ENCODE peak calls at places on chromosome 1, in ten cellular contexts. One of them, this sample, is unnamed.

GRCh38 chr1:93842750-93843500 is 36.1 kb downstream of the DNTTIP2 start:
- DNase-seq in left ventricle myocardium inferior: no peak
- DNase-seq in BJ: no peak
- DNase-seq in foreskin fibroblast: peak
- DNase-seq in tibial artery: no peak
- DNase-seq in tibial nerve: no peak
- DNase-seq in epithelial cell of esophagus: no peak
- DNase-seq in brain microvascular endothelial cell: no peak
- DNase-seq in cardiac fibroblast: peak
- DNase-seq in psoas muscle: no peak
- DNase-seq in this sample: peak

GRCh38 chr1:16921391-16922185 is at the start of gene CROCC:
- DNase-seq in left ventricle myocardium inferior: peak
- DNase-seq in BJ: no peak
- DNase-seq in foreskin fibroblast: no peak
- DNase-seq in tibial artery: no peak
- DNase-seq in tibial nerve: no peak
- DNase-seq in epithelial cell of esophagus: peak
- DNase-seq in brain microvascular endothelial cell: peak
- DNase-seq in cardiac fibroblast: peak
- DNase-seq in psoas muscle: peak
- DNase-seq in this sample: no peak

GRCh38 chr1:39885516-39885915 is 2.2 kb upstream of the TRIT1 start:
- DNase-seq in left ventricle myocardium inferior: no peak
- DNase-seq in BJ: no peak
- DNase-seq in foreskin fibroblast: no peak
- DNase-seq in tibial artery: no peak
- DNase-seq in tibial nerve: no peak
- DNase-seq in epithelial cell of esophagus: no peak
- DNase-seq in brain microvascular endothelial cell: no peak
- DNase-seq in cardiac fibroblast: no peak
- DNase-seq in psoas muscle: no peak
- DNase-seq in this sample: no peak

GRCh38 chr1:62210960-62211359 is 16.3 kb downstream of the L1TD1 start:
- DNase-seq in left ventricle myocardium inferior: no peak
- DNase-seq in BJ: no peak
- DNase-seq in foreskin fibroblast: no peak
- DNase-seq in tibial artery: no peak
- DNase-seq in tibial nerve: no peak
- DNase-seq in epithelial cell of esophagus: no peak
- DNase-seq in brain microvascular endothelial cell: no peak
- DNase-seq in cardiac fibroblast: no peak
- DNase-seq in psoas muscle: no peak
- DNase-seq in this sample: no peak

GRCh38 chr1:159800177-159800935 is 1.8 kb upstream of the FCRL6 start:
- DNase-seq in left ventricle myocardium inferior: no peak
- DNase-seq in BJ: no peak
- DNase-seq in foreskin fibroblast: no peak
- DNase-seq in tibial artery: no peak
- DNase-seq in tibial nerve: no peak
- DNase-seq in epithelial cell of esophagus: no peak
- DNase-seq in brain microvascular endothelial cell: no peak
- DNase-seq in cardiac fibroblast: no peak
- DNase-seq in psoas muscle: no peak
- DNase-seq in this sample: no peak

GRCh38 chr1:228837817-228838716 is 102.8 kb downstream of the RHOU start:
- DNase-seq in left ventricle myocardium inferior: no peak
- DNase-seq in BJ: peak
- DNase-seq in foreskin fibroblast: peak
- DNase-seq in tibial artery: peak
- DNase-seq in tibial nerve: peak
- DNase-seq in epithelial cell of esophagus: peak
- DNase-seq in brain microvascular endothelial cell: peak
- DNase-seq in cardiac fibroblast: peak
- DNase-seq in psoas muscle: peak
- DNase-seq in this sample: peak

GRCh38 chr1:30847358-30847972 is 61.1 kb downstream of the SDC3 start:
- DNase-seq in left ventricle myocardium inferior: peak
- DNase-seq in BJ: no peak
- DNase-seq in foreskin fibroblast: no peak
- DNase-seq in tibial artery: peak
- DNase-seq in tibial nerve: peak
- DNase-seq in epithelial cell of esophagus: peak
- DNase-seq in brain microvascular endothelial cell: peak
- DNase-seq in cardiac fibroblast: peak
- DNase-seq in psoas muscle: peak
- DNase-seq in this sample: no peak

GRCh38 chr1:117058810-117059209 is 1.3 kb upstream of the TTF2 start:
- DNase-seq in left ventricle myocardium inferior: no peak
- DNase-seq in BJ: no peak
- DNase-seq in foreskin fibroblast: no peak
- DNase-seq in tibial artery: no peak
- DNase-seq in tibial nerve: no peak
- DNase-seq in epithelial cell of esophagus: no peak
- DNase-seq in brain microvascular endothelial cell: no peak
- DNase-seq in cardiac fibroblast: no peak
- DNase-seq in psoas muscle: no peak
- DNase-seq in this sample: no peak

DNA sequence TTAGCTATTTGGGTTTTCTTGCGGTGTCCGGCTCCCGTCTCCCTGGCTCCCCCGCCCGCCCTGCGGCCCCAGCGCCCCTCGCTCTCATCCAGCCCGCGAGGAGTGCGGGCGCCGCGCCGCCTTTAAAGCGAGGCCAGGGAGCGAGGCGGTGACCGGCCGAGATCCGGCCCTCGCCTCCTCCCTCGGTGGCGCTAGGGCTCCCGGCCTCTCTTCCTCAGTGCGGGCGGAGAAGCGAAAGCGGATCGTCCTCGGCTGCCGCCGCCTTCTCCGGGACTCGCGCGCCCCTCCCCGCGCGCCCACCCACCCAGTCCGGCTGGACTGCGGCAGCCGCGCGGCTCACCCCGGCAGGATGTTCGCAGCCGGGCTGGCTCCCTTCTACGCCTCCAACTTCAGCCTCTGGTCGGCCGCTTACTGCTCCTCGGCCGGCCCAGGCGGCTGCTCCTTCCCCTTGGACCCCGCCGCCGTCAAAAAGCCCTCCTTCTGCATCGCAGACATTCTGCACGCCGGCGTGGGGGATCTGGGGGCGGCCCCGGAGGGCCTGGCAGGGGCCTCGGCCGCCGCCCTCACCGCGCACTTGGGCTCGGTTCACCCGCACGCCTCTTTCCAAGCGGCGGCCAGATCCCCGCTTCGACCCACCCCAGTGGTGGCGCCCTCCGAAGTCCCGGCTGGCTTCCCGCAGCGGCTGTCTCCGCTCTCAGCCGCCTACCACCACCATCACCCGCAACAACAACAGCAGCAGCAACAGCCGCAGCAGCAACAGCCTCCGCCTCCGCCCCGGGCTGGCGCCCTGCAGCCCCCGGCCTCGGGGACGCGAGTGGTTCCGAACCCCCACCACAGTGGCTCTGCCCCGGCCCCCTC is 495 bp downstream of the HLX start:
- DNase-seq in left ventricle myocardium inferior: peak
- DNase-seq in BJ: no peak
- DNase-seq in foreskin fibroblast: no peak
- DNase-seq in tibial artery: peak
- DNase-seq in tibial nerve: no peak
- DNase-seq in epithelial cell of esophagus: peak
- DNase-seq in brain microvascular endothelial cell: no peak
- DNase-seq in cardiac fibroblast: peak
- DNase-seq in psoas muscle: peak
- DNase-seq in this sample: peak
- TF ChIP-seq CTCF in left ventricle myocardium inferior: no peak
- TF ChIP-seq CTCF in BJ: peak
- TF ChIP-seq CTCF in foreskin fibroblast: peak
- TF ChIP-seq CTCF in tibial artery: no peak
- TF ChIP-seq CTCF in tibial nerve: no peak
- TF ChIP-seq CTCF in epithelial cell of esophagus: no peak
- TF ChIP-seq CTCF in brain microvascular endothelial cell: peak
- TF ChIP-seq CTCF in cardiac fibroblast: no peak
- TF ChIP-seq CTCF in psoas muscle: no peak
- TF ChIP-seq CTCF in this sample: peak

GRCh38 chr1:154865442-154866256 is 4.4 kb downstream of the KCNN3 start:
- DNase-seq in left ventricle myocardium inferior: no peak
- DNase-seq in BJ: no peak
- DNase-seq in foreskin fibroblast: no peak
- DNase-seq in tibial artery: no peak
- DNase-seq in tibial nerve: no peak
- DNase-seq in epithelial cell of esophagus: no peak
- DNase-seq in brain microvascular endothelial cell: no peak
- DNase-seq in cardiac fibroblast: no peak
- DNase-seq in psoas muscle: no peak
- DNase-seq in this sample: no peak

GRCh38 chr1:154861607-154862094 is 8.4 kb downstream of the KCNN3 start:
- DNase-seq in left ventricle myocardium inferior: no peak
- DNase-seq in BJ: no peak
- DNase-seq in foreskin fibroblast: peak
- DNase-seq in tibial artery: no peak
- DNase-seq in tibial nerve: no peak
- DNase-seq in epithelial cell of esophagus: no peak
- DNase-seq in brain microvascular endothelial cell: peak
- DNase-seq in cardiac fibroblast: peak
- DNase-seq in psoas muscle: peak
- DNase-seq in this sample: peak

GRCh38 chr1:154864189-154864985 is 5.7 kb downstream of the KCNN3 start:
- DNase-seq in left ventricle myocardium inferior: no peak
- DNase-seq in BJ: no peak
- DNase-seq in foreskin fibroblast: no peak
- DNase-seq in tibial artery: no peak
- DNase-seq in tibial nerve: no peak
- DNase-seq in epithelial cell of esophagus: no peak
- DNase-seq in brain microvascular endothelial cell: no peak
- DNase-seq in cardiac fibroblast: no peak
- DNase-seq in psoas muscle: no peak
- DNase-seq in this sample: no peak

GRCh38 chr1:154862927-154863701 is 7.0 kb downstream of the KCNN3 start:
- DNase-seq in left ventricle myocardium inferior: no peak
- DNase-seq in BJ: no peak
- DNase-seq in foreskin fibroblast: no peak
- DNase-seq in tibial artery: no peak
- DNase-seq in tibial nerve: no peak
- DNase-seq in epithelial cell of esophagus: no peak
- DNase-seq in brain microvascular endothelial cell: no peak
- DNase-seq in cardiac fibroblast: no peak
- DNase-seq in psoas muscle: no peak
- DNase-seq in this sample: no peak

DNA sequence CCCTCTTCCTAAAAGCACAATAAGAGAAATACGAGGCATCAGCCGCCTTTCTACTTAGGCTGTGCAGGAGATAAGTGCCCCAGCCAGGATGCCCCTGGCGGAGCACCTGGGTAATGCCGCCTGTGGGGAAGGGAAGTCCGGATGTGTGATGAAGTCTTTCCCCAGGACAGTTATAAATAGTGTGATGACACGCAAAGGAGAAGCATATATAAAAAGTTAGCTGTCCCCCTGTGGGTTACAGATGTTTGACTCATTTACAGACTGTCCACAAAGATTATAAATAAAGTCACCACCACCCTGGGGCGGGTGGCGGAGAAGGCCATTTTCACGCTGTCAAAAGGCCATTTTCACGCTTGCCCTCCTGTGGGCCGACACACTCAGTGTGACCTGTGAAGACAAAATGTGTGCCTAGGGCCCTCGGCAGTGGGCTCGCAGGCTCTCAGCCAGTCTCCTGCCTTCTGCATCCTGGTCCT is 6.3 kb downstream of the KCNN3 start:
- DNase-seq in left ventricle myocardium inferior: no peak
- DNase-seq in BJ: no peak
- DNase-seq in foreskin fibroblast: peak
- DNase-seq in tibial artery: no peak
- DNase-seq in tibial nerve: no peak
- DNase-seq in epithelial cell of esophagus: peak
- DNase-seq in brain microvascular endothelial cell: peak
- DNase-seq in cardiac fibroblast: peak
- DNase-seq in psoas muscle: peak
- DNase-seq in this sample: peak
- TF ChIP-seq CTCF in left ventricle myocardium inferior: peak
- TF ChIP-seq CTCF in BJ: peak
- TF ChIP-seq CTCF in foreskin fibroblast: peak
- TF ChIP-seq CTCF in tibial artery: peak
- TF ChIP-seq CTCF in tibial nerve: peak
- TF ChIP-seq CTCF in epithelial cell of esophagus: peak
- TF ChIP-seq CTCF in brain microvascular endothelial cell: peak
- TF ChIP-seq CTCF in cardiac fibroblast: peak
- TF ChIP-seq CTCF in psoas muscle: peak
- TF ChIP-seq CTCF in this sample: peak

GRCh38 chr1:58442114-58442513 is 104.4 kb downstream of the OMA1 start:
- DNase-seq in left ventricle myocardium inferior: no peak
- DNase-seq in BJ: no peak
- DNase-seq in foreskin fibroblast: peak
- DNase-seq in tibial artery: no peak
- DNase-seq in tibial nerve: no peak
- DNase-seq in epithelial cell of esophagus: no peak
- DNase-seq in brain microvascular endothelial cell: peak
- DNase-seq in cardiac fibroblast: no peak
- DNase-seq in psoas muscle: no peak
- DNase-seq in this sample: no peak

GRCh38 chr1:58441699-58442098 is 104.8 kb downstream of the OMA1 start:
- DNase-seq in left ventricle myocardium inferior: no peak
- DNase-seq in BJ: no peak
- DNase-seq in foreskin fibroblast: no peak
- DNase-seq in tibial artery: no peak
- DNase-seq in tibial nerve: no peak
- DNase-seq in epithelial cell of esophagus: no peak
- DNase-seq in brain microvascular endothelial cell: no peak
- DNase-seq in cardiac fibroblast: no peak
- DNase-seq in psoas muscle: no peak
- DNase-seq in this sample: no peak

GRCh38 chr1:58440696-58441095 is 105.8 kb downstream of the OMA1 start:
- DNase-seq in left ventricle myocardium inferior: no peak
- DNase-seq in BJ: no peak
- DNase-seq in foreskin fibroblast: no peak
- DNase-seq in tibial artery: no peak
- DNase-seq in tibial nerve: no peak
- DNase-seq in epithelial cell of esophagus: no peak
- DNase-seq in brain microvascular endothelial cell: no peak
- DNase-seq in cardiac fibroblast: no peak
- DNase-seq in psoas muscle: no peak
- DNase-seq in this sample: no peak

GRCh38 chr1:58438468-58438867 is 108.1 kb downstream of the OMA1 start:
- DNase-seq in left ventricle myocardium inferior: no peak
- DNase-seq in BJ: no peak
- DNase-seq in foreskin fibroblast: no peak
- DNase-seq in tibial artery: no peak
- DNase-seq in tibial nerve: no peak
- DNase-seq in epithelial cell of esophagus: no peak
- DNase-seq in brain microvascular endothelial cell: no peak
- DNase-seq in cardiac fibroblast: no peak
- DNase-seq in psoas muscle: no peak
- DNase-seq in this sample: no peak

GRCh38 chr1:58439946-58440345 is 106.6 kb downstream of the OMA1 start:
- DNase-seq in left ventricle myocardium inferior: no peak
- DNase-seq in BJ: no peak
- DNase-seq in foreskin fibroblast: no peak
- DNase-seq in tibial artery: no peak
- DNase-seq in tibial nerve: no peak
- DNase-seq in epithelial cell of esophagus: no peak
- DNase-seq in brain microvascular endothelial cell: no peak
- DNase-seq in cardiac fibroblast: no peak
- DNase-seq in psoas muscle: no peak
- DNase-seq in this sample: no peak
- TF ChIP-seq CTCF in left ventricle myocardium inferior: no peak
- TF ChIP-seq CTCF in BJ: no peak
- TF ChIP-seq CTCF in foreskin fibroblast: no peak
- TF ChIP-seq CTCF in tibial artery: no peak
- TF ChIP-seq CTCF in tibial nerve: no peak
- TF ChIP-seq CTCF in epithelial cell of esophagus: no peak
- TF ChIP-seq CTCF in brain microvascular endothelial cell: no peak
- TF ChIP-seq CTCF in cardiac fibroblast: no peak
- TF ChIP-seq CTCF in psoas muscle: no peak
- TF ChIP-seq CTCF in this sample: no peak

DNA sequence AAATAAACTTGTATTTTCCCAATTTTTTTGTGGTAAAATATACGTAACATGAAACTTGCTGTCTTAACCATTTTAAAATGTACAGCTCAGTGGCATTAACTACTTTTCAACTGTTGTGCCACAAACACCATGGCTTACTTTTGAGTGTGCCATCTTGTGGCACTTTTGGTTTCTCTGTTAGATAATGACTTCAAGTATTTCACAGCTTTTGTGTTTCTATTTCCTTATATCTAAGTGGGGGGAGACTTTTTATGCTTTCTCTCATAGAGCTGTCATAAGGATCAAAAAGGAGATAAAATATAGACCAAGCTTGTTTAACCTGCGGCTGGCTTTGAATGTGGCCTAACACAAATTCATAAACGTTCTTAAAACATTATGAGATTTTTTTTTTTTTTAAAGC is 44.3 kb downstream of the CDC14A start:
- DNase-seq in left ventricle myocardium inferior: no peak
- DNase-seq in BJ: no peak
- DNase-seq in foreskin fibroblast: no peak
- DNase-seq in tibial artery: no peak
- DNase-seq in tibial nerve: no peak
- DNase-seq in epithelial cell of esophagus: no peak
- DNase-seq in brain microvascular endothelial cell: no peak
- DNase-seq in cardiac fibroblast: no peak
- DNase-seq in psoas muscle: no peak
- DNase-seq in this sample: no peak
- TF ChIP-seq CTCF in left ventricle myocardium inferior: no peak
- TF ChIP-seq CTCF in BJ: no peak
- TF ChIP-seq CTCF in foreskin fibroblast: no peak
- TF ChIP-seq CTCF in tibial artery: no peak
- TF ChIP-seq CTCF in tibial nerve: no peak
- TF ChIP-seq CTCF in epithelial cell of esophagus: no peak
- TF ChIP-seq CTCF in brain microvascular endothelial cell: no peak
- TF ChIP-seq CTCF in cardiac fibroblast: no peak
- TF ChIP-seq CTCF in psoas muscle: no peak
- TF ChIP-seq CTCF in this sample: no peak